ENCODE peak calls at places on chromosomes 3 and 15, in ten cellular contexts. Z, U, H, T, G, N, V, D, E and K are unnamed samples.

GRCh38 chr3:126537116-126537729 is 13.3 kb downstream of the CHST13 start:
- DNase-seq in Z (no peak), U (no peak), H (no peak), T (no peak), G (no peak), N (no peak), V (no peak), D (no peak), E (no peak), K (no peak)

GRCh38 chr15:22950211-22950990 is 29.8 kb downstream of the CYFIP1 start:
- DNase-seq in Z (no peak), U (no peak), H (no peak), T (no peak), G (no peak), N (no peak), V (no peak), D (no peak), E (no peak), K (no peak)

GRCh38 chr3:133927543-133928066 is 31.9 kb upstream of the RAB6B start:
- DNase-seq in Z (peak), U (peak), H (no peak), T (peak), G (no peak), N (peak), V (peak), D (no peak), E (no peak), K (peak)

GRCh38 chr3:197317250-197317963 is 19.0 kb upstream of the DLG1 start:
- DNase-seq in Z (no peak), U (no peak), H (no peak), T (no peak), G (peak), N (no peak), V (peak), D (no peak), E (peak), K (no peak)

GRCh38 chr3:13161021-13161759 is 88.0 kb upstream of the IQSEC1 start:
- DNase-seq in Z (no peak), U (no peak), H (no peak), T (no peak), G (peak), N (no peak), V (no peak), D (peak), E (no peak), K (no peak)

GRCh38 chr3:149401926-149402310 is 24.5 kb upstream of the TM4SF1 start:
- DNase-seq in Z (no peak), U (no peak), H (peak), T (no peak), G (no peak), N (no peak), V (no peak), D (no peak), E (peak), K (no peak)

GRCh38 chr15:73630796-73631471 is 2.3 kb downstream of the NPTN start:
- DNase-seq in Z (no peak), U (no peak), H (no peak), T (no peak), G (no peak), N (no peak), V (no peak), D (no peak), E (no peak), K (no peak)

GRCh38 chr3:39232859-39233258 is 40.5 kb upstream of the XIRP1 start:
- DNase-seq in Z (no peak), U (no peak), H (no peak), T (no peak), G (no peak), N (no peak), V (no peak), D (no peak), E (no peak), K (no peak)

GRCh38 chr3:172711457-172711800 is 562 bp upstream of the NCEH1 start:
- DNase-seq in Z (no peak), U (no peak), H (peak), T (no peak), G (peak), N (no peak), V (no peak), D (no peak), E (no peak), K (no peak)

GRCh38 chr3:149534671-149535394 is 60.3 kb downstream of the TM4SF4 start:
- DNase-seq in Z (no peak), U (no peak), H (no peak), T (peak), G (no peak), N (no peak), V (peak), D (no peak), E (peak), K (no peak)

GRCh38 chr3:55782351-55782750 is 295.2 kb upstream of the WNT5A start:
- DNase-seq in Z (no peak), U (no peak), H (no peak), T (no peak), G (no peak), N (no peak), V (no peak), D (no peak), E (no peak), K (no peak)

GRCh38 chr3:181484026-181484425 is 227.7 kb upstream of the SOX2 start:
- DNase-seq in Z (no peak), U (no peak), H (no peak), T (no peak), G (no peak), N (no peak), V (no peak), D (no peak), E (no peak), K (no peak)

GRCh38 chr3:171874251-171874679 is 31.1 kb downstream of the TMEM212 start:
- DNase-seq in Z (no peak), U (no peak), H (no peak), T (no peak), G (peak), N (no peak), V (peak), D (peak), E (peak), K (no peak)

GRCh38 chr3:106635271-106635670 is 742.0 kb upstream of the CCDC54 start:
- DNase-seq in Z (no peak), U (no peak), H (no peak), T (no peak), G (no peak), N (no peak), V (peak), D (no peak), E (peak), K (no peak)

GRCh38 chr3:36700537-36701248 is 63.7 kb downstream of the DCLK3 start:
- DNase-seq in Z (peak), U (peak), H (peak), T (peak), G (peak), N (no peak), V (peak), D (peak), E (peak), K (no peak)

GRCh38 chr3:62798000-62798399 is 77.2 kb downstream of the CADPS start:
- DNase-seq in Z (no peak), U (no peak), H (peak), T (no peak), G (no peak), N (no peak), V (no peak), D (no peak), E (no peak), K (no peak)

GRCh38 chr15:96064351-96064756 is 266.1 kb upstream of the NR2F2 start:
- DNase-seq in Z (no peak), U (no peak), H (no peak), T (no peak), G (no peak), N (no peak), V (peak), D (no peak), E (no peak), K (no peak)

GRCh38 chr3:116000315-116000714 is 377.0 kb downstream of the GAP43 start:
- DNase-seq in Z (no peak), U (no peak), H (no peak), T (no peak), G (peak), N (no peak), V (peak), D (no peak), E (peak), K (no peak)

GRCh38 chr3:131216801-131217200 is 164.8 kb upstream of the NUDT16 start:
- DNase-seq in Z (no peak), U (no peak), H (peak), T (no peak), G (peak), N (no peak), V (peak), D (peak), E (peak), K (no peak)

GRCh38 chr3:143525408-143525807 is 322.9 kb downstream of the SLC9A9 start:
- DNase-seq in Z (no peak), U (no peak), H (no peak), T (no peak), G (no peak), N (no peak), V (no peak), D (no peak), E (no peak), K (no peak)

GRCh38 chr3:192011137-192011536 is 550.2 kb downstream of the PYDC2 start:
- DNase-seq in Z (no peak), U (no peak), H (no peak), T (no peak), G (no peak), N (no peak), V (peak), D (no peak), E (peak), K (no peak)

GRCh38 chr3:74003712-74004111 is 379.0 kb upstream of the PDZRN3 start:
- DNase-seq in Z (no peak), U (no peak), H (no peak), T (no peak), G (no peak), N (no peak), V (no peak), D (no peak), E (no peak), K (no peak)

GRCh38 chr15:80893777-80894176 is 95.8 kb downstream of the MESD start:
- DNase-seq in Z (no peak), U (no peak), H (no peak), T (no peak), G (no peak), N (no peak), V (peak), D (no peak), E (no peak), K (no peak)

GRCh38 chr3:191369081-191370010 is 39.0 kb upstream of the UTS2B start:
- DNase-seq in Z (no peak), U (no peak), H (no peak), T (no peak), G (no peak), N (no peak), V (no peak), D (no peak), E (no peak), K (no peak)

GRCh38 chr15:51390932-51391432 is 49.5 kb downstream of the GLDN start:
- DNase-seq in Z (no peak), U (no peak), H (no peak), T (no peak), G (no peak), N (no peak), V (no peak), D (peak), E (no peak), K (no peak)

GRCh38 chr3:141217389-141217788 is 14.2 kb upstream of the PXYLP1 start:
- DNase-seq in Z (no peak), U (no peak), H (peak), T (no peak), G (no peak), N (no peak), V (no peak), D (no peak), E (no peak), K (no peak)

GRCh38 chr15:72229076-72229946 is 1.7 kb downstream of the PKM start:
- DNase-seq in Z (no peak), U (peak), H (peak), T (peak), G (no peak), N (no peak), V (no peak), D (no peak), E (peak), K (no peak)

GRCh38 chr3:127342735-127343134 is 54.9 kb upstream of the PRR20G start:
- DNase-seq in Z (no peak), U (no peak), H (no peak), T (no peak), G (no peak), N (no peak), V (no peak), D (peak), E (no peak), K (no peak)

GRCh38 chr3:161014997-161015749 is 90.0 kb downstream of the B3GALNT1 start:
- DNase-seq in Z (no peak), U (no peak), H (no peak), T (no peak), G (no peak), N (no peak), V (no peak), D (no peak), E (no peak), K (no peak)

GRCh38 chr3:52181543-52181942 is 16.4 kb upstream of the ALAS1 start:
- DNase-seq in Z (no peak), U (no peak), H (no peak), T (no peak), G (no peak), N (no peak), V (no peak), D (no peak), E (peak), K (no peak)

GRCh38 chr3:4512895-4513616 is 19.9 kb downstream of the ITPR1 start:
- DNase-seq in Z (no peak), U (no peak), H (no peak), T (peak), G (no peak), N (no peak), V (no peak), D (no peak), E (no peak), K (no peak)

GRCh38 chr3:24156466-24156865 is 211.4 kb downstream of the NR1D2 start:
- DNase-seq in Z (no peak), U (no peak), H (no peak), T (no peak), G (peak), N (no peak), V (peak), D (no peak), E (peak), K (no peak)

GRCh38 chr3:51819709-51820406 is 40.8 kb upstream of the IQCF6 start:
- DNase-seq in Z (no peak), U (no peak), H (no peak), T (peak), G (no peak), N (no peak), V (no peak), D (peak), E (no peak), K (no peak)

GRCh38 chr3:9314796-9315195 is 48.1 kb upstream of the THUMPD3 start:
- DNase-seq in Z (no peak), U (no peak), H (no peak), T (no peak), G (peak), N (no peak), V (no peak), D (no peak), E (no peak), K (no peak)

GRCh38 chr15:31304074-31304648 is 22.5 kb upstream of the KLF13 start:
- DNase-seq in Z (no peak), U (no peak), H (no peak), T (no peak), G (no peak), N (no peak), V (no peak), D (no peak), E (no peak), K (no peak)

GRCh38 chr3:102224171-102224570 is 210.6 kb upstream of the ZPLD1 start:
- DNase-seq in Z (no peak), U (no peak), H (peak), T (no peak), G (peak), N (no peak), V (peak), D (no peak), E (peak), K (no peak)

GRCh38 chr15:84734794-84735479 is 13.5 kb upstream of the ZNF592 start:
- DNase-seq in Z (no peak), U (peak), H (peak), T (peak), G (peak), N (peak), V (peak), D (peak), E (peak), K (no peak)

GRCh38 chr3:29284578-29284977 is 3.7 kb downstream of the RBMS3 start:
- DNase-seq in Z (no peak), U (no peak), H (no peak), T (no peak), G (no peak), N (no peak), V (no peak), D (no peak), E (no peak), K (no peak)